ENCODE peak calls at places on chromosome 21, in six cellular contexts. P is upper lobe of left lung, T is tibial nerve, K is SK-N-SH, D is A549, Y is K562. N is an unnamed sample.
A peak's percentile ranks its signal among the peaks of the same experiment; 100 is the strongest.

GRCh38 chr21:38170705-38171682 is 85.8 kb upstream of the KCNJ15 start:
- DNase-seq in T (no peak), Y (no peak), K (no peak), D (peak; percentile 33), P (no peak), N (no peak)

GRCh38 chr21:44987886-44988606 is 48.2 kb downstream of the SLX9 start:
- DNase-seq in K (no peak), Y (no peak), T (no peak), P (no peak), D (no peak), N (no peak)

GRCh38 chr21:37463083-37463780 is 96.7 kb downstream of the DYRK1A start:
- DNase-seq in P (no peak), T (no peak), Y (peak; percentile 48), D (peak; percentile 64), K (peak; percentile 33), N (no peak)

GRCh38 chr21:33025471-33026298 is at the start of gene OLIG2:
- DNase-seq in P (no peak), T (no peak), Y (peak; percentile 32), D (no peak), K (peak; percentile 49), N (no peak)

GRCh38 chr21:29650561-29651022 is 289.2 kb downstream of the GRIK1 start:
- DNase-seq in T (no peak), K (no peak), P (no peak), D (no peak), Y (no peak), N (no peak)

GRCh38 chr21:33937931-33938339 is 22.3 kb upstream of the ATP5PO start:
- DNase-seq in P (no peak), D (no peak), K (no peak), T (no peak), Y (no peak), N (no peak)

GRCh38 chr21:37564924-37565529 is 198.5 kb downstream of the DYRK1A start:
- DNase-seq in P (peak; percentile 29), T (no peak), Y (peak; percentile 33), K (no peak), D (peak; percentile 58), N (no peak)

GRCh38 chr21:14591882-14592281 is 45.8 kb upstream of the SAMSN1 start:
- DNase-seq in D (no peak), Y (no peak), P (peak; percentile 72), K (no peak), T (peak; percentile 58), N (no peak)

GRCh38 chr21:39022901-39023693 is 160.2 kb downstream of the PSMG1 start:
- DNase-seq in K (no peak), Y (no peak), D (no peak), T (peak; percentile 52), P (peak; percentile 69), N (no peak)

GRCh38 chr21:44299458-44300261 is at the start of gene PFKL:
- DNase-seq in T (peak; percentile 45), D (peak; percentile 44), Y (peak; percentile 92), P (peak; percentile 73), K (peak; percentile 96), N (peak; percentile 83)

GRCh38 chr21:24115141-24115540 is 1492.1 kb downstream of the MRPL39 start:
- DNase-seq in K (no peak), Y (no peak), T (no peak), D (no peak), P (no peak), N (no peak)

GRCh38 chr21:34845521-34846213 is 176.9 kb downstream of the CLIC6 start:
- DNase-seq in K (no peak), P (peak; percentile 85), Y (no peak), T (no peak), D (no peak), N (peak; percentile 53)

GRCh38 chr21:44933938-44934260 is 5.9 kb upstream of the SLX9 start:
- DNase-seq in P (no peak), Y (no peak), D (no peak), T (no peak), K (no peak), N (no peak)

GRCh38 chr21:32423846-32424535 is 11.5 kb downstream of the EVA1C start:
- DNase-seq in P (no peak), T (no peak), K (no peak), Y (no peak), D (no peak), N (no peak)

GRCh38 chr21:37642493-37642892 is 273.8 kb downstream of the KCNJ6 start:
- DNase-seq in T (no peak), K (no peak), D (peak; percentile 37), P (no peak), Y (peak; percentile 64), N (no peak)

GRCh38 chr21:37224861-37225260 is 42.3 kb downstream of the VPS26C start:
- DNase-seq in T (no peak), P (no peak), Y (no peak), D (no peak), K (no peak), N (no peak)

GRCh38 chr21:33434770-33435360 is 31.7 kb downstream of the IFNGR2 start:
- DNase-seq in Y (no peak), K (no peak), D (no peak), P (no peak), T (peak; percentile 49), N (no peak)

GRCh38 chr21:46021978-46022544 is 40.5 kb downstream of the COL6A1 start:
- DNase-seq in P (no peak), T (peak; percentile 44), K (no peak), D (no peak), Y (no peak), N (peak; percentile 45)
- TF ChIP-seq EP300 in P (no peak), T (peak; percentile 31), K (no peak), D (no peak), Y (no peak), N (peak; percentile 90)

DNA sequence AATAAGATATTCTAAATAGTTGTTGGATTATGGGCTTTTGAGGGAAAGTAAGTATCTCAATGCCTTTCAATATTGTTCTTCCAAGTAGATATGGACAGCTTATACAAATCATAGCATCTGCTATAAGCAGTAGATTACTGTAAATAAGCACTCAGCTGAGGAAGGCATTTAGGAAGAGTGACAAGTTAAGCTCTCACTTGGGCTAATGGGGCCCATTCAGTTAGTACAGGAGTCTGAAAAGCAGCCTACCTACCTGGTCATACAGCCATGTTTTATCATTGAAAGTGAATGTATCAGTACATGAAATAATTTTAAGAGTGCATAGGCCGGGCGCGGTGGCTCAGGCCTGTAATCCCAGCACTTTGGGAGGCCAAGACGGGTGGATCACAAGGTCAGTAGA is 73.1 kb downstream of the APP start:
- DNase-seq in K (no peak), Y (no peak), T (no peak), P (no peak), D (no peak), N (no peak)
- H3K27ac ChIP-seq in K (peak overlapping the region; percentile 3), Y (no peak overlapping the region), T (no peak overlapping the region), P (no peak overlapping the region), D (no peak overlapping the region), N (no peak overlapping the region)

GRCh38 chr21:42097860-42098259 is 26.7 kb downstream of the UMODL1 start:
- DNase-seq in P (peak; percentile 88), T (peak; percentile 38), K (no peak), D (peak; percentile 84), Y (no peak), N (peak; percentile 74)
- TF ChIP-seq EP300 in P (no peak), T (peak; percentile 54), K (no peak), D (no peak), Y (no peak), N (no peak)

GRCh38 chr21:28066051-28066450 is 926.6 kb downstream of the LTN1 start:
- DNase-seq in D (no peak), T (no peak), K (no peak), P (no peak), Y (no peak), N (no peak)
- H3K27ac ChIP-seq in D (no peak overlapping the region), T (no peak overlapping the region), K (no peak overlapping the region), P (no peak overlapping the region), Y (no peak overlapping the region), N (no peak overlapping the region)

DNA sequence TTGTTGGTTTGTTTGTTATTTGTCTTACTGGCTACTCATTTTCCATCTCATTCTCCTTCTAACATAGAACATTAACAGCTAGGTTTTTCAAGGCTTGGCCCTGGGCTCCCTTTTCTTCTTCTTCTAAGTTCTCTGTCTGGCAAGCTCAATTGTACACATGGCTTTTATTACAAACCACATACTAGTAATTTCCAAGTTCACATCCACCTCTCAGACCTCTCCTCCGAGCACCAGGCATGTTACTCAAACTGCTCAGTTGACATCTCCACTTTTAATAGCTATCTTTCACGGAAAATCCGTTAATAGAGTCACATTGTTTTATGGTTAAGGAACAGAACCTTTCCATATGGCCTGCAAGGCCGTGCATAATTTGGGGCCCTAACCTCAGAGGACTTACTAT is 736.9 kb upstream of the ADAMTS5 start:
- DNase-seq in D (no peak), P (no peak), Y (no peak), K (no peak), T (peak; percentile 7), N (no peak)
- TF ChIP-seq EP300 in D (no peak), P (no peak), Y (no peak), K (no peak), T (no peak), N (no peak)

N was measured in transverse colon.